ENCODE peak calls at places on chromosome X, in ten cellular contexts. W is right atrium auricular region; L is CD8-positive, alpha-beta T cell; Q is ovary; E is right lobe of liver; T is tibial artery; Z is left lung; I is OCI-LY7; C is lung; F is brain microvascular endothelial cell. U is an unnamed sample. For H3K36me3, the result is how much of the 10 kb centered on the place peaks cover.

GRCh38 chrX:37378830-37379229 is 29.7 kb downstream of the PRRG1 start:
- DNase-seq in I (no peak), Q (no peak), W (no peak), C (no peak), L (no peak), E (no peak), Z (no peak), T (no peak), F (no peak), U (no peak)

GRCh38 chrX:24676403-24677024 is 17.2 kb upstream of the POLA1 start:
- DNase-seq in F (no peak), Q (no peak), Z (no peak), T (no peak), L (no peak), W (no peak), E (no peak), C (no peak), I (peak), U (no peak)

GRCh38 chrX:43349363-43349762 is 306.7 kb upstream of the MAOA start:
- DNase-seq in T (no peak), Z (no peak), C (peak), I (peak), W (no peak), Q (no peak), E (peak), F (peak), L (no peak), U (peak)

GRCh38 chrX:32778965-32779364 is 432.4 kb downstream of the DMD start:
- DNase-seq in F (no peak), L (no peak), E (no peak), W (no peak), C (no peak), I (no peak), Q (no peak), Z (no peak), T (no peak), U (no peak)

GRCh38 chrX:74343970-74344622 is 40.1 kb downstream of the ZCCHC13 start:
- DNase-seq in C (peak), T (peak), E (peak), Q (no peak), W (peak), Z (no peak), I (peak), L (peak), F (peak), U (peak)

GRCh38 chrX:46860536-46860935 is 23.7 kb downstream of the RP2 start:
- DNase-seq in E (no peak), C (no peak), T (no peak), I (no peak), Z (no peak), W (no peak), F (no peak), L (no peak), Q (no peak), U (no peak)

GRCh38 chrX:98627645-98628044 is 1743.9 kb downstream of the RPA4 start:
- DNase-seq in F (no peak), W (no peak), Z (no peak), E (no peak), T (no peak), Q (no peak), I (no peak), C (no peak), L (no peak), U (no peak)

GRCh38 chrX:14017399-14017798 is 12.3 kb downstream of the GEMIN8 start:
- DNase-seq in W (no peak), C (no peak), Z (no peak), Q (no peak), F (no peak), I (no peak), E (no peak), L (no peak), T (no peak), U (no peak)

GRCh38 chrX:13493659-13494058 is 75.7 kb upstream of the EGFL6 start:
- DNase-seq in L (no peak), T (no peak), E (no peak), F (no peak), I (no peak), W (no peak), Z (no peak), C (no peak), Q (no peak), U (no peak)

GRCh38 chrX:131081772-131082755 is 23.9 kb downstream of the ARHGAP36 start:
- DNase-seq in W (no peak), L (no peak), T (no peak), C (no peak), Z (no peak), I (no peak), Q (no peak), E (no peak), F (no peak), U (no peak)

GRCh38 chrX:9429767-9430166 is 35.1 kb upstream of the TBL1X start:
- DNase-seq in Z (no peak), Q (no peak), W (no peak), E (no peak), I (no peak), F (no peak), C (no peak), T (no peak), L (no peak), U (no peak)

GRCh38 chrX:134685662-134686061 is 27.4 kb upstream of the PLAC1 start:
- DNase-seq in E (no peak), I (no peak), L (no peak), Q (no peak), C (no peak), F (peak), T (no peak), W (no peak), Z (no peak), U (no peak)

GRCh38 chrX:64570204-64570603 is 175.0 kb upstream of the MTMR8 start:
- DNase-seq in I (peak), Q (no peak), T (no peak), W (no peak), L (no peak), C (no peak), E (no peak), F (no peak), Z (no peak), U (no peak)

GRCh38 chrX:119150163-119151135 is 22.8 kb upstream of the KIAA1210 start:
- DNase-seq in F (no peak), E (no peak), Z (peak), Q (peak), I (no peak), T (no peak), C (no peak), L (no peak), W (no peak), U (no peak)

GRCh38 chrX:104318330-104319009 is 63.7 kb upstream of the ESX1 start:
- DNase-seq in Z (no peak), W (no peak), F (peak), E (peak), Q (no peak), L (no peak), T (no peak), I (no peak), C (no peak), U (no peak)

GRCh38 chrX:1185556-1185955 is 26.9 kb downstream of the CRLF2 start:
- DNase-seq in C (no peak), L (no peak), T (no peak), F (no peak), Q (no peak), I (no peak), Z (no peak), W (no peak), E (peak), U (no peak)

GRCh38 chrX:20477836-20478532 is 211.3 kb upstream of the RPS6KA3 start:
- DNase-seq in L (no peak), Z (peak), T (no peak), W (no peak), I (no peak), E (no peak), Q (no peak), C (no peak), F (no peak), U (no peak)

DNA sequence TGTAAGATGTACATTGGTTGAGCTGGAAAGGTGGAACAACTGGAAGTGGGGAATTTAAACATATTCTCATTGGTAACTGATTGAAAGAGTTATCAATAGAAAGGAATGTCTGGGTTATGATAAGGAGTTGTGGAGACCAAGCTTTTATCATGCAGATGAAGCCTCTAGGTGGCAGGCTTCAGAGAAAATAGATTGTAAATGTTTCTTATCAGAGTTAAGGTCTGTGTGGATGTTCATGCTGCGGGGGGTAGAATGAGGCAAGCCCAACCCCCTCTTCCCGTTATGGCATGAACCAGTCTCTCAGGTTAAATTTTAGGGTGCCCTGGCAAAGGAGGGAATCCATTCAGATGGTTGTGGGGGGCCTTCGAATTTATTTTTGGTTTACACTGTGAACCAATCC is 16.0 kb downstream of the ARSD start:
- DNase-seq in E (no peak), L (no peak), I (no peak), Z (no peak), T (no peak), Q (no peak), C (no peak), W (no peak), F (no peak), U (no peak)
- H3K36me3 ChIP-seq in E (under half), L (under half), I (under half), Z (under half), T (under half), Q (under half), C (under half), W (under half), F (under half), U (under half)

DNA sequence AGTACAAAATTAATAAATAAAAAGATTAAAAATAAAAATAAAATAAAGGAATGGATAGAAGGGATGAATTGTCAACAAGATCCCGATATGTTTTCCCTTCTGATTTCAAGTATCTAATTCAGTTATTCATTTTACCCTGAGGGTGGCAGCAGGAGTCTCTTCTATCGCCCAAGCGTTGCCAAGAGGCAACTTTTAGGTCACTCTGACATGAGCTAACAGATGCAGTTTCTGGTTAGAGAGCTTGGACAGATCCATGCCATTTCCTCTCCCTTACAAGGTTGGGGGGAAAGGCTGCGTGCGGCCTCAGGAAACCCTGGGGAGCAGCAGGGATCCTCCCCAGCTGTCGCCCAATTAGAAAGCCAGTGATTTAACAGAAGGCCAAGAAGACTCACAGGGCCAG is 35.3 kb upstream of the WAS start:
- DNase-seq in T (peak), C (peak), Z (no peak), W (peak), Q (peak), L (no peak), I (peak), E (peak), F (peak), U (no peak)
- TF ChIP-seq CTCF in T (peak), C (no peak), Z (no peak), W (no peak), Q (no peak), L (peak), I (peak), E (peak), F (peak), U (no peak)

GRCh38 chrX:78383594-78383993 is 56.2 kb upstream of the CYSLTR1 start:
- DNase-seq in C (no peak), I (no peak), Z (no peak), E (no peak), T (no peak), W (no peak), L (no peak), F (no peak), Q (no peak), U (no peak)
- H3K36me3 ChIP-seq in C (under half), I (under half), Z (under half), E (under half), T (under half), W (under half), L (under half), F (under half), Q (under half), U (under half)

GRCh38 chrX:138026211-138026610 is 460.3 kb downstream of the ZIC3 start:
- DNase-seq in Z (no peak), F (no peak), C (no peak), Q (no peak), I (peak), E (no peak), W (no peak), T (no peak), L (no peak), U (no peak)
- TF ChIP-seq CTCF in Z (no peak), F (peak), C (no peak), Q (no peak), I (peak), E (peak), W (peak), T (no peak), L (no peak), U (peak)

GRCh38 chrX:112935029-112935428 is 94.4 kb upstream of the AMOT start:
- DNase-seq in L (no peak), C (no peak), I (no peak), W (no peak), Q (no peak), E (no peak), T (no peak), Z (no peak), F (no peak), U (no peak)
- H3K36me3 ChIP-seq in L (under half), C (under half), I (under half), W (under half), Q (under half), E (under half), T (under half), Z (under half), F (under half), U (under half)

DNA sequence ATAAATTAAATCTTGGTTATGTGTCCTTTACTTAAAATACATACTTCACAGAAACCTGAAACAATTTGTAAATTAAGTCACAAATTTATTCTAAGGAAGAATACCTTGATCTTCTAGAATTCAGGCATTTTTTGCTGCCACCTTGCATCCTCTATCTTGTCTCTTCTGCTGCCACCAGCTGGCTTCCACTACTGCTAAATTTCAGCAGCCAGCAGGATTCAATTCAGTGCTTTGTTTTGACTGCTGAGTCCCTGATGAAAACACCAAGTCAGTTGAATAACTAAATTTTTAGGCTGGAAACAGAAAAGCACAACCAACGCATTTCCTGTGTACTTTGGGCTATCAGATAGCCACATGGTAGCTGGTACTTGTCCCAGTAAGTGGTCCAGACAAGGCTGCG is 2.4 kb upstream of the MBTPS2 start:
- DNase-seq in I (no peak), W (no peak), Z (no peak), F (no peak), C (no peak), E (no peak), L (no peak), Q (no peak), T (no peak), U (no peak)
- TF ChIP-seq CTCF in I (no peak), W (no peak), Z (no peak), F (no peak), C (no peak), E (no peak), L (no peak), Q (no peak), T (no peak), U (no peak)